ENCODE peak calls at places on chromosomes 3 and 15, in four cellular contexts. One of them, this sample, is unnamed.

GRCh38 chr3:98778852-98779379 is 15.8 kb downstream of the ST3GAL6 start:
- DNase-seq in Kasumi-1: peak; percentile 78
- DNase-seq in HAP-1: no peak
- DNase-seq in RPMI7951: peak; percentile 93
- DNase-seq in this sample: peak; percentile 97

GRCh38 chr15:78638658-78639314 is 2.2 kb downstream of the CHRNB4 start:
- DNase-seq in RPMI7951: peak; percentile 42
- DNase-seq in HAP-1: peak; percentile 96
- DNase-seq in Kasumi-1: peak; percentile 65
- DNase-seq in this sample: peak; percentile 45

GRCh38 chr3:43692085-43692484 is 1.3 kb downstream of the ABHD5 start:
- DNase-seq in HAP-1: no peak
- DNase-seq in Kasumi-1: peak; percentile 19
- DNase-seq in RPMI7951: no peak
- DNase-seq in this sample: no peak

GRCh38 chr15:99226802-99227201 is 22.6 kb downstream of the TTC23 start:
- DNase-seq in RPMI7951: no peak
- DNase-seq in Kasumi-1: no peak
- DNase-seq in HAP-1: no peak
- DNase-seq in this sample: no peak

GRCh38 chr3:87727783-87728182 is 331.0 kb downstream of the CGGBP1 start:
- DNase-seq in Kasumi-1: no peak
- DNase-seq in RPMI7951: no peak
- DNase-seq in HAP-1: no peak
- DNase-seq in this sample: no peak

GRCh38 chr3:66863205-66864135 is 134.6 kb upstream of the KBTBD8 start:
- DNase-seq in RPMI7951: no peak
- DNase-seq in Kasumi-1: no peak
- DNase-seq in HAP-1: no peak
- DNase-seq in this sample: no peak

GRCh38 chr3:51945031-51945840 is 3.1 kb downstream of the PARP3 start:
- DNase-seq in HAP-1: no peak
- DNase-seq in RPMI7951: no peak
- DNase-seq in Kasumi-1: no peak
- DNase-seq in this sample: no peak

GRCh38 chr3:78633626-78634025 is 1134.2 kb downstream of the ROBO1 start:
- DNase-seq in RPMI7951: peak; percentile 3
- DNase-seq in HAP-1: no peak
- DNase-seq in Kasumi-1: no peak
- DNase-seq in this sample: no peak

GRCh38 chr3:21464745-21465144 is 286.3 kb downstream of the ZNF385D start:
- DNase-seq in Kasumi-1: no peak
- DNase-seq in RPMI7951: no peak
- DNase-seq in HAP-1: no peak
- DNase-seq in this sample: no peak

GRCh38 chr3:63128380-63128779 is 149.7 kb upstream of the SYNPR start:
- DNase-seq in HAP-1: no peak
- DNase-seq in Kasumi-1: no peak
- DNase-seq in RPMI7951: no peak
- DNase-seq in this sample: no peak

GRCh38 chr3:143172313-143173054 is 52.9 kb downstream of the CHST2 start:
- DNase-seq in HAP-1: no peak
- DNase-seq in Kasumi-1: no peak
- DNase-seq in RPMI7951: no peak
- DNase-seq in this sample: no peak

GRCh38 chr3:16429086-16429485 is 84.4 kb downstream of the RFTN1 start:
- DNase-seq in RPMI7951: no peak
- DNase-seq in Kasumi-1: no peak
- DNase-seq in HAP-1: no peak
- DNase-seq in this sample: no peak

GRCh38 chr3:194065119-194065392 is 70.9 kb upstream of the HES1 start:
- DNase-seq in HAP-1: no peak
- DNase-seq in RPMI7951: peak; percentile 34
- DNase-seq in Kasumi-1: no peak
- DNase-seq in this sample: no peak

GRCh38 chr3:129940086-129940485 is 34.4 kb upstream of the TRH start:
- DNase-seq in Kasumi-1: no peak
- DNase-seq in RPMI7951: no peak
- DNase-seq in HAP-1: no peak
- DNase-seq in this sample: no peak

GRCh38 chr3:194265505-194265892 is 85.6 kb downstream of the CPN2 start:
- DNase-seq in RPMI7951: peak; percentile 100
- DNase-seq in Kasumi-1: no peak
- DNase-seq in HAP-1: no peak
- DNase-seq in this sample: peak; percentile 94

GRCh38 chr3:15955968-15956367 is 158.2 kb upstream of the ANKRD28 start:
- DNase-seq in HAP-1: no peak
- DNase-seq in Kasumi-1: no peak
- DNase-seq in RPMI7951: peak; percentile 28
- DNase-seq in this sample: no peak

GRCh38 chr15:35673093-35673573 is 127.2 kb upstream of the DPH6 start:
- DNase-seq in HAP-1: no peak
- DNase-seq in Kasumi-1: no peak
- DNase-seq in RPMI7951: no peak
- DNase-seq in this sample: no peak

GRCh38 chr3:126135056-126135397 is 45.4 kb downstream of the ALDH1L1 start:
- DNase-seq in HAP-1: peak; percentile 3
- DNase-seq in RPMI7951: no peak
- DNase-seq in Kasumi-1: no peak
- DNase-seq in this sample: no peak

GRCh38 chr3:36302626-36303025 is 77.7 kb upstream of the STAC start:
- DNase-seq in RPMI7951: no peak
- DNase-seq in Kasumi-1: no peak
- DNase-seq in HAP-1: no peak
- DNase-seq in this sample: no peak

GRCh38 chr3:59605318-59605717 is 555.5 kb upstream of the CFAP20DC start:
- DNase-seq in RPMI7951: no peak
- DNase-seq in HAP-1: no peak
- DNase-seq in Kasumi-1: no peak
- DNase-seq in this sample: no peak

GRCh38 chr3:120339362-120339761 is 9.8 kb downstream of the LRRC58 start:
- DNase-seq in HAP-1: no peak
- DNase-seq in Kasumi-1: no peak
- DNase-seq in RPMI7951: no peak
- DNase-seq in this sample: no peak

GRCh38 chr3:46104706-46105105 is 77.4 kb upstream of the XCR1 start:
- DNase-seq in HAP-1: no peak
- DNase-seq in Kasumi-1: no peak
- DNase-seq in RPMI7951: no peak
- DNase-seq in this sample: no peak

This sample was measured in HT1080.